ENCODE peak calls at places on chromosomes 16 and 17, in six cellular contexts. J is smooth muscle cell of the brain vasculature, B is GM12892, M is NCI-H510A, T is kidney epithelial cell, D is NCI-H1436. K is an unnamed sample.

GRCh38 chr16:86243123-86243473 is 267.2 kb upstream of the FOXF1 start:
- DNase-seq in J (no peak), M (no peak), D (no peak), B (no peak), T (no peak), K (no peak)

GRCh38 chr16:2174396-2175131 is 19.0 kb downstream of the TRAF7 start:
- DNase-seq in M (no peak), B (no peak), T (no peak), D (no peak), J (no peak), K (no peak)

GRCh38 chr16:57629516-57630401 is 1.3 kb downstream of the ADGRG1 start:
- DNase-seq in M (no peak), B (no peak), J (no peak), T (no peak), D (no peak), K (no peak)

GRCh38 chr17:80561541-80562114 is 17.0 kb downstream of the RPTOR start:
- DNase-seq in M (no peak), D (no peak), T (no peak), B (no peak), J (no peak), K (no peak)

GRCh38 chr17:2214047-2214717 is 89.4 kb downstream of the SMG6 start:
- DNase-seq in B (no peak), M (no peak), D (no peak), J (no peak), T (peak; percentile 51), K (peak; percentile 58)

GRCh38 chr17:76924345-76925332 is 56.4 kb downstream of the MGAT5B start:
- DNase-seq in B (no peak), M (no peak), D (no peak), T (no peak), J (no peak), K (no peak)

GRCh38 chr16:24950275-24950674 is 64.9 kb downstream of the ARHGAP17 start:
- DNase-seq in D (no peak), M (no peak), J (no peak), T (no peak), B (no peak), K (no peak)

GRCh38 chr16:52068447-52069074 is 478.4 kb downstream of the TOX3 start:
- DNase-seq in B (no peak), D (peak; percentile 72), T (no peak), M (peak; percentile 54), J (no peak), K (no peak)

GRCh38 chr16:75529959-75530358 is 5.9 kb downstream of the CHST5 start:
- DNase-seq in D (no peak), J (no peak), B (no peak), M (no peak), T (no peak), K (no peak)

GRCh38 chr16:9081843-9082242 is 9.6 kb upstream of the HAPSTR1 start:
- DNase-seq in J (no peak), B (no peak), M (no peak), D (no peak), T (no peak), K (no peak)

GRCh38 chr16:1331712-1332617 is 1.5 kb upstream of the BAIAP3 start:
- DNase-seq in J (no peak), B (peak; percentile 83), T (peak; percentile 72), D (peak; percentile 27), M (peak; percentile 67), K (no peak)

GRCh38 chr17:78929908-78930775 is 5.0 kb upstream of the TIMP2 start:
- DNase-seq in D (no peak), B (no peak), J (no peak), M (no peak), T (no peak), K (no peak)

GRCh38 chr17:31499771-31500554 is 108.5 kb downstream of the RAB11FIP4 start:
- DNase-seq in D (no peak), T (peak; percentile 73), B (no peak), J (peak; percentile 6), M (no peak), K (no peak)

GRCh38 chr17:21357281-21357680 is 18.9 kb upstream of the KCNJ12 start:
- DNase-seq in B (no peak), M (no peak), J (no peak), D (no peak), T (no peak), K (no peak)

GRCh38 chr17:17724991-17725852 is 44.0 kb downstream of the RAI1 start:
- DNase-seq in M (no peak), D (peak; percentile 24), T (no peak), B (no peak), J (no peak), K (peak; percentile 66)